ENCODE peak calls at places on chromosomes 4 and X, in seven cellular contexts. I is SK-N-SH, U is K562, E is A549, N is GM12878, B is H1, D is HepG2. Z is an unnamed sample.

GRCh38 chrX:47366051-47366722 is 4.2 kb upstream of the ZNF157 start:
- DNase-seq in I (peak), U (peak), E (peak), N (peak), B (peak), D (no peak), Z (peak)

GRCh38 chr4:22253431-22253830 is 262.4 kb downstream of the ADGRA3 start:
- DNase-seq in I (no peak), U (no peak), E (no peak), N (no peak), B (no peak), D (no peak), Z (no peak)

GRCh38 chrX:626745-627509 is 3.7 kb upstream of the SHOX start:
- DNase-seq in I (no peak), U (no peak), E (no peak), N (no peak), B (no peak), D (no peak), Z (no peak)

GRCh38 chrX:47311857-47312774 is 58.3 kb upstream of the ZNF157 start:
- DNase-seq in I (peak), U (peak), E (peak), N (no peak), B (no peak), D (peak), Z (peak)

GRCh38 chr4:138645289-138645688 is 370.3 kb upstream of the NOCT start:
- DNase-seq in I (no peak), U (no peak), E (no peak), N (no peak), B (no peak), D (no peak), Z (no peak)

GRCh38 chrX:151977009-151977408 is 2.5 kb upstream of the GABRE start:
- DNase-seq in I (no peak), U (no peak), E (no peak), N (no peak), B (no peak), D (no peak), Z (no peak)

GRCh38 chr4:182925298-182925738 is 8.1 kb upstream of the DCTD start:
- DNase-seq in I (peak), U (peak), E (peak), N (peak), B (peak), D (peak), Z (peak)

GRCh38 chr4:127134490-127134889 is 498.3 kb upstream of the INTU start:
- DNase-seq in I (no peak), U (no peak), E (no peak), N (no peak), B (no peak), D (no peak), Z (no peak)

GRCh38 chr4:182216005-182216404 is 27.2 kb upstream of the TENM3 start:
- DNase-seq in I (no peak), U (no peak), E (no peak), N (no peak), B (no peak), D (no peak), Z (no peak)

GRCh38 chr4:173057442-173057841 is 111.2 kb upstream of the GALNT7 start:
- DNase-seq in I (no peak), U (no peak), E (no peak), N (no peak), B (no peak), D (no peak), Z (peak)

GRCh38 chr4:173061160-173061559 is 107.5 kb upstream of the GALNT7 start:
- DNase-seq in I (no peak), U (no peak), E (no peak), N (no peak), B (no peak), D (no peak), Z (no peak)

GRCh38 chr4:173056271-173056670 is 112.3 kb upstream of the GALNT7 start:
- DNase-seq in I (no peak), U (no peak), E (no peak), N (no peak), B (no peak), D (no peak), Z (no peak)

GRCh38 chr4:173056708-173057107 is 111.9 kb upstream of the GALNT7 start:
- DNase-seq in I (no peak), U (no peak), E (no peak), N (no peak), B (no peak), D (no peak), Z (no peak)

DNA sequence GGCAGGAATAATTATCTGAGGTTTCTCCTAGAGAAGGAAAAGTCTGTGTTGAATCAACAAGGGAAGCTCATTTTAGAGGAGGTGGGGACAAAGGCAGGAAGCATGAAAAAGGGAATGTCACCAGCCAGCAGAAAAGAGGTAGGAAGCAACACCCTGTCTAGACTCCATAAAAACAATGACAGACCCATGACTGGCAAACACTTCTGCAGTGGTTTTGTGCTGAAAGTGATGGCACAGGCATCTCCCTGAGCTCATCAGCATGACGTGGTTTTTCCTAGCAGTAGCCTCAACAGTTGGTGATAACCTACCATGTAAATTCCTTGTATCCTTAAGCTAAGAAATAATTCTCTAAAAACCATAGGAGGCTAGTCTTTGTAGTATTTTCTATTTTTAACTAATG is 110.7 kb upstream of the GALNT7 start:
- DNase-seq in I (no peak), U (no peak), E (no peak), N (no peak), B (no peak), D (no peak), Z (peak)
- H3K4me2 ChIP-seq in I (no peak), U (no peak), E (peak), N (no peak), B (no peak), D (no peak), Z (no peak)

GRCh38 chrX:153649178-153649914 is 2.3 kb downstream of the DUSP9 start:
- DNase-seq in I (peak), U (peak), E (peak), N (no peak), B (no peak), D (peak), Z (no peak)
- TF ChIP-seq USF2 in I (no peak), U (no peak), E (no peak), N (no peak), B (no peak), D (no peak), Z (no peak)

GRCh38 chrX:40720811-40721210 is 14.5 kb downstream of the MED14 start:
- DNase-seq in I (no peak), U (no peak), E (no peak), N (no peak), B (no peak), D (no peak), Z (no peak)

GRCh38 chrX:40719218-40719617 is 16.1 kb downstream of the MED14 start:
- DNase-seq in I (no peak), U (no peak), E (no peak), N (no peak), B (no peak), D (no peak), Z (peak)

GRCh38 chrX:40720386-40720785 is 15.0 kb downstream of the MED14 start:
- DNase-seq in I (no peak), U (no peak), E (no peak), N (no peak), B (no peak), D (no peak), Z (no peak)

GRCh38 chrX:40721489-40722106 is 13.7 kb downstream of the MED14 start:
- DNase-seq in I (no peak), U (no peak), E (no peak), N (no peak), B (no peak), D (no peak), Z (no peak)

DNA sequence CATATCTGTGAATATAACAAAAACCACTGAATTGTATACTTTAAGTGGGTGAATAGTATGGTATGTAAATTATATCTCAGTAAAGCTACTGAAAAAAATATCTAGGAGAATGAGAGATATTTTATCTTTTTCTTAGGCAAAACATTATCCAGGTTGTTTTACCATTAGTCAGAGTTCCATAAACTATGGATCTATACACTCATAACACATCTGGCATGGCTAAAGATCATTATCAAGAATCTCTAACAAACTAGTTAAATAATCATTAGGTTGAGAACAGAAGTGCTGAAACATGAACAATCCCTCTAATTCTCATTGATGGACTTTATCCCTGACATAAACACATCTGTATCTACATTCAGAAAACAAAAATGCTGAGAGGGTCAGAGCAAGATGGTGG is 15.6 kb downstream of the MED14 start:
- DNase-seq in I (no peak), U (no peak), E (no peak), N (no peak), B (no peak), D (no peak), Z (peak)
- H3K4me2 ChIP-seq in I (no peak), U (no peak), E (no peak), N (no peak), B (no peak), D (no peak), Z (peak)

GRCh38 chr4:148004228-148004813 is 272.4 kb downstream of the ARHGAP10 start:
- DNase-seq in I (no peak), U (no peak), E (no peak), N (no peak), B (no peak), D (no peak), Z (no peak)
- TF ChIP-seq USF2 in I (no peak), U (no peak), E (no peak), N (no peak), B (no peak), D (no peak), Z (no peak)

DNA sequence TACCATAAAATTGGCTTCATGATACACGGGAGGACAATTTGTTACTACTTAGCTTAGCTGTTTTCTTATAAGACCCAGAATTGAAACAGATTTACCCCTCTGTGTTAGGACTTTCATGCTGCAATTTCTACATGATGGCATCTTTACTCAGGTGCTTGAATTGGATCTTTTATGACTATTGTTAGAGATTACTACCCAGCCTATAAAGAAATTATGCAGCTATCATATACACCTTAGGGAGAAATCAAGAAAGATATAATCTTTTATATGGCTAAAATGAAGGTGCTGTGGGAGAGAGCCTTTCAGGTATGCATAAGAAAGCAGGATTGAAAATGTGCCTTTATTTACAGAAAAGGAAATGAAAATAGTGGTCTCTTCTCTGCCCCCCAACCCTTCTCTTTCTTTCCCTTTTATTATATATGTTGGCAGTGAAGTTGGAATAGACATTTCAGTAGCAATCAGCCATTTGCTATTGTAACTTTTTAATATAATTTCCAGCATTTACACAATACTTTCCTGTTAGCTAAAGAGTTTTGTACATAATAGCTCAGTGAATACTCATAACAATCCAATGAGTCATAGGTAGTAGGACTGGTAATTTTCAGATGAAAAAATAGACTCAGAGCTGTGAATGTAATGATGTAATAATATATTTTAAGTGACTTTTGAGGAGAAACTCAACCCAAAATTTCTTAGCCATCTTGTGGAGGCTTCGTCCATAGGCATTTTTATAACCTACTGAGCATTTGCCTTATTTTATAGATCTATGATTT is 311.8 kb downstream of the ADGRL3 start:
- DNase-seq in I (no peak), U (no peak), E (no peak), N (no peak), B (no peak), D (no peak), Z (peak)
- H3K4me2 ChIP-seq in I (no peak), U (no peak), E (peak), N (no peak), B (no peak), D (no peak), Z (no peak)

DNA sequence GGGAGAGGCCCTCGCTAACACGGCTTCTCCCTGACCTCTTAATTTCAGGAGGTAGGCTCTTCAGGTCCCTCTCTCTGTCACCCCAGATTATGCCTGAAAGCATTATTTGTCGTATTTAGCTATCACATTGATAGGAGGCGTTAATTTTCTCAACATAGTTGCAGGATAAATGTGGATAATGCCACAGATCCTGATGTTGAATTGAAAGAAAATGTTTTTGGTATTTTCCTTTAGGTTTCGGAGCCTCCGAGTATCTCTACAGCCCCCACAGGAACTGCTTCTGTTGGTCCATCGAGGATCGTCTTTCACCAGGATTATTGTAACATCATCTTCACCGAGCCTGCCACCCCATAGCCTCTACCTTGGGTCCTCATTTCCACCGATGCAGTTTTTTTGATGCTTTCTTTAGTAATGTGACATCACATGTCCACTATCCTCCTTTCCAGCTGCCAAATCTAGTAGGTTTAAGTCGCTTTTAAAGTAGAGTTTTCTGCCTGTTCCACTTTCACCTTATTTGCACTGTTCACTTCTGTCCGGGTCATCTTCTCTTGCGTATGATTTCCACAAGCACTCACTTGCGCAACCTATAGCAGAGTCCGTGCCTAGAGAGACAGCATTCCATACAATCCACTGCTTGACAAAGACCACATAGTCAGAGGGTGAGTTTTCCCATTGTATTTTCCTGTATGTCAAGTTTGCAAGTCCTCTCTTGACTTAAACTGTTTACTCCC is 665 bp downstream of the TIGD2 start:
- DNase-seq in I (peak), U (peak), E (peak), N (no peak), B (no peak), D (peak), Z (peak)
- TF ChIP-seq USF2 in I (no peak), U (no peak), E (no peak), N (no peak), B (no peak), D (no peak), Z (no peak)